ENCODE peak calls at places on chromosomes 5 and 9, in ten cellular contexts. W is CD8-positive, alpha-beta T cell; T is heart left ventricle; Y is SJSA1; E is tibial nerve; Z is K562; M is PC-9; F is fibroblast of lung; K is neural progenitor cell; O is CD8-positive, alpha-beta memory T cell. Q is an unnamed sample. For H3K4me1, the result is how much of the 10 kb centered on the place peaks cover.

GRCh38 chr5:53256746-53257145 is 147.2 kb upstream of the MOCS2 start:
- DNase-seq in O (no peak), M (no peak), T (no peak), K (no peak), E (no peak), Z (no peak), W (no peak), F (peak), Y (no peak), Q (no peak)

GRCh38 chr5:179128976-179129375 is 68.8 kb downstream of the ZNF354C start:
- DNase-seq in W (no peak), E (no peak), O (no peak), M (no peak), F (no peak), Y (no peak), Z (no peak), K (no peak), T (no peak), Q (no peak)

GRCh38 chr9:3391414-3391813 is 134.4 kb downstream of the RFX3 start:
- DNase-seq in W (no peak), F (no peak), M (no peak), E (no peak), Z (no peak), Y (no peak), K (no peak), T (no peak), O (no peak), Q (no peak)

GRCh38 chr5:175810457-175810856 is 60.9 kb upstream of the CPLX2 start:
- DNase-seq in T (no peak), Z (no peak), E (no peak), K (no peak), Y (no peak), M (no peak), O (no peak), F (no peak), W (no peak), Q (no peak)

GRCh38 chr5:59174248-59174844 is 591.5 kb downstream of the RAB3C start:
- DNase-seq in T (no peak), M (peak), W (no peak), K (peak), O (peak), F (peak), Z (no peak), Y (peak), E (no peak), Q (no peak)

GRCh38 chr9:114276908-114277821 is 45.7 kb upstream of the ORM1 start:
- DNase-seq in F (peak), E (peak), O (peak), M (peak), Y (peak), W (no peak), K (no peak), Z (no peak), T (no peak), Q (peak)

GRCh38 chr9:113516840-113517577 is 53.5 kb downstream of the RGS3 start:
- DNase-seq in O (peak), W (peak), M (no peak), Y (no peak), K (peak), F (peak), E (no peak), Z (no peak), T (no peak), Q (no peak)

GRCh38 chr9:37486616-37487544 is 1.1 kb downstream of the POLR1E start:
- DNase-seq in F (peak), O (no peak), M (no peak), Y (peak), Z (no peak), E (no peak), T (no peak), K (no peak), W (no peak), Q (peak)

GRCh38 chr9:21685502-21685901 is 116.9 kb upstream of the MTAP start:
- DNase-seq in F (peak), T (no peak), M (no peak), K (peak), W (no peak), O (no peak), Z (no peak), E (no peak), Y (no peak), Q (no peak)

GRCh38 chr5:138032028-138032571 is 779 bp downstream of the FAM13B start:
- DNase-seq in Z (no peak), E (peak), M (peak), W (no peak), K (no peak), O (peak), F (peak), T (peak), Y (no peak), Q (peak)

GRCh38 chr5:132434813-132435286 is 55.7 kb downstream of the IRF1 start:
- DNase-seq in W (no peak), M (no peak), K (no peak), O (no peak), E (no peak), F (no peak), Z (no peak), T (no peak), Y (no peak), Q (no peak)

GRCh38 chr9:132551556-132551955 is 30.9 kb upstream of the BARHL1 start:
- DNase-seq in E (no peak), W (no peak), M (no peak), K (no peak), F (no peak), Z (no peak), O (no peak), T (peak), Y (no peak), Q (no peak)

GRCh38 chr5:158054388-158055092 is 195.6 kb upstream of the CLINT1 start:
- DNase-seq in M (no peak), Z (no peak), W (no peak), E (no peak), Y (no peak), O (no peak), K (no peak), F (peak), T (no peak), Q (peak)

GRCh38 chr5:124395287-124395686 is 351.2 kb downstream of the ZNF608 start:
- DNase-seq in Y (no peak), O (no peak), T (no peak), W (no peak), M (no peak), F (peak), E (no peak), K (peak), Z (no peak), Q (no peak)

GRCh38 chr9:86585422-86586143 is 231.4 kb upstream of the TUT7 start:
- DNase-seq in O (no peak), Z (no peak), E (no peak), W (no peak), Y (peak), M (no peak), F (no peak), T (no peak), K (no peak), Q (no peak)

GRCh38 chr9:134291452-134291881 is 34.8 kb upstream of the RXRA start:
- DNase-seq in E (no peak), O (no peak), F (no peak), K (no peak), Y (no peak), M (no peak), T (peak), W (no peak), Z (no peak), Q (no peak)

GRCh38 chr5:58890265-58890664 is 307.4 kb downstream of the RAB3C start:
- DNase-seq in Y (no peak), W (no peak), O (no peak), K (no peak), M (no peak), E (no peak), F (no peak), Z (no peak), T (no peak), Q (no peak)

GRCh38 chr5:172713113-172713808 is 57.7 kb downstream of the DUSP1 start:
- DNase-seq in O (peak), M (no peak), K (peak), F (no peak), Z (peak), T (peak), W (peak), Y (peak), E (no peak), Q (peak)

GRCh38 chr5:133336121-133336968 is 276.0 kb downstream of the FSTL4 start:
- DNase-seq in M (no peak), Y (no peak), Z (no peak), E (no peak), F (no peak), K (no peak), O (no peak), T (no peak), W (no peak), Q (no peak)

GRCh38 chr5:83472508-83473343 is 1.2 kb downstream of the VCAN start:
- DNase-seq in K (peak), O (no peak), T (peak), Z (peak), W (no peak), F (peak), Y (peak), E (peak), M (no peak), Q (peak)

GRCh38 chr9:136958473-136958872 is 6.4 kb downstream of the LCN12 start:
- DNase-seq in T (no peak), E (no peak), Z (no peak), W (no peak), K (no peak), F (no peak), Y (no peak), M (no peak), O (no peak), Q (no peak)

DNA sequence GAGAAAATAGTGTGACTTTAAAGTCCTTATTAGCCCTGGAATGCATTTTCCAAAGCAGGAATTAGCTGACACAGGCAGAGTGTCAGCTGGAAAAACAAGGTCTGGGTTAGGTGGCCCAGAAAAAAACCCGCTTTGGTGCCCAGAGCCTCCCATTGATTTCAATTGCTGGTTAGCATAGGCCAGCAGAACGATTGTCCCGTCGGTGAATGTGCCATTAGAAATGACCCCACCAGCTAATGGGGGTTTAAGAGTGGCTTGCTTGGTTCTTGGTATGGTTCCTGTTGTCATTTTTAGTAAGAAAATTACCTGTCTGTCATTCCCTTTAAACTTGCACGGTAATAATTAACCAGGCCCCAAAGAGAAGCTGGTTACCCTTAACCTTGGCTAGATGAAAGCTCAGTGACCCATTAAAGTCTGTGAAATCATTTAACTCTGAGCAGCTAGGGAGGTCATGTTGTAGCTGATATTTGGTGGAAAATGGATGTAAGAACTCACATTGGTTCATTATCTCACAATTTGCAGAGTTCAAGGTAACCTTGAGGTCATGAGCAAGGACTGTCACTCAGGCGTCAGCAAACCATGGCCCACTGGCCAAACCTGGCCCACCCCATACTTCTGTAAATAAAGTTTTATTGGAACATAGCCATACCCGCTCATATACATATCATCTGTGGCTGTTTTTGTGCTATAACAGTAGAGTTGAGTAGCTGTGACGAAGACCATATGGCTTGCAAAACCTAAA is 61.8 kb upstream of the CPEB4 start:
- DNase-seq in M (no peak), E (no peak), O (no peak), W (no peak), F (no peak), T (no peak), Z (no peak), Y (no peak), K (no peak), Q (no peak)
- H3K4me1 ChIP-seq in M (half or more), E (under half), O (under half), W (under half), F (under half), T (under half), Z (under half), Y (under half), K (under half), Q (under half)

DNA sequence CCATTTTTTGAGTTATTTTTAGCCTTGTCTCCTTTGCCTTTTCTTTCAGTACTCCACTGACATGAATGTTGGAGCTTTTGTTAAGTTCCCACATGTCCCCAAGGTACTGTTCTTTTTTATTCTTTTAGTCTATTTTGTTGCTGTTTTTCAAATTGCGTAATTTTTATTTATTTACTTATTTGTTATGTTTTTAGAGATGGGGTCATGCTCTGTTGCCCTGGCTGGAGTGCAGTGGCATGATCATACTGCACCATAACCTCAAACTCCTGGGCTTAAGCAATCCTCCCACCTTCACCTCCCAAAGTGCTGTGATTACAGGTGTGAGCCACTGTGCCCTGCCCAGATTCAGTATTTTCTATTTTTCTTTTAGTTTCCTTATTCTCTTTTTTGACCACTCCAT is 5.4 kb upstream of the PCDHA1 start:
- DNase-seq in F (no peak), O (no peak), K (no peak), E (no peak), Y (no peak), Z (no peak), W (no peak), M (no peak), T (no peak), Q (no peak)
- H3K27ac ChIP-seq in F (no peak), O (no peak), K (no peak), E (no peak), Y (no peak), Z (no peak), W (no peak), M (no peak), T (no peak), Q (no peak)

GRCh38 chr9:2119490-2120046 is 104.4 kb downstream of the SMARCA2 start:
- DNase-seq in E (no peak), O (no peak), M (no peak), Z (no peak), Y (no peak), K (no peak), F (no peak), W (no peak), T (no peak), Q (no peak)
- H3K4me1 ChIP-seq in E (under half), O (under half), M (under half), Z (under half), Y (under half), K (under half), F (under half), W (under half), T (under half), Q (under half)

DNA sequence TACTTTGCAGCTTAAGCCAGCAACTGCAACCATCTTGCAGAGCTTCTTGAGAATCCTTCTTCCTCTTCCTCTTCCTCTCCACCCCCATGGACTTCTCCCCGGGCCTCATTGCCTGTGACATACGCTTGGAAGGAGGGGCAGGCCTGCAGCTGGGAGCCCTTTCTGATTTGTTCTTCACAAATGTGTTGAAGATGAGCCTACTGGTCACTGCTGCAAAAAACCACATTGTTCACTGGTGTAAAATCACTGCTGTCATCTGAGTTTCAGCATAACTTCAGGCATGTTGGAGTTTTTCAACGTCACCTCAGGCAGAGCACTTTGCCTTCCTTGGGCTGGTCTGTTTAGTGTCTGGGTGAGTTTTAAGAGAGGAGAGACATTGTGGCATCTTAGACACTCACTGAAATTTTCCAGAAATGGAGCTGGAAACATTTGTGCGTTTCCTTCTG is 7.9 kb downstream of the TJP2 start:
- DNase-seq in M (no peak), F (no peak), W (no peak), O (no peak), Y (no peak), T (no peak), K (no peak), E (no peak), Z (no peak), Q (no peak)
- H3K27ac ChIP-seq in M (peak), F (peak), W (no peak), O (no peak), Y (no peak), T (no peak), K (no peak), E (no peak), Z (no peak), Q (peak)

DNA sequence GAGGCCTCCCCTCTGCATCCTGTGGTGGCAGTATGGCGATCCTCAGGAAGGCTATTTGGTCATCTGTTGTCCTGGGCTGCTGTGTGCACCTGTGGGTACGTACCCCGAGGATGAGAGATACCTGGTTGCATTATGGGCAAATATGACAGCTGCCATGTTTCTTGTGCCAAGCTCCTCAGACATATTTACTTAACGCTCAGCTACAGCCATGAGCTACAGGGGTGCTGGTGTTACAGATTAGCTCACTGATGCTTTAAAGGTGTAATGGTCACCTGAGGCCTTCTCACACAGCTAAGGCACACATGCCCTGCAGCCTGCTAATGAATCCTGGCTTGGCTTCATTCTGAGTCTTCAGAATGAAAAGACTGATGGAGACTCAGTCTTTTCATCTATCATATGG is 12.0 kb downstream of the NDST1 start:
- DNase-seq in Y (no peak), O (no peak), T (peak), W (no peak), E (no peak), M (no peak), K (no peak), F (no peak), Z (no peak), Q (no peak)
- H3K4me1 ChIP-seq in Y (half or more), O (under half), T (half or more), W (under half), E (half or more), M (under half), K (under half), F (under half), Z (half or more), Q (under half)

GRCh38 chr5:39986614-39987013 is 561.8 kb upstream of the DAB2 start:
- DNase-seq in M (no peak), T (no peak), Y (no peak), E (no peak), K (no peak), F (no peak), Z (no peak), W (no peak), O (no peak), Q (no peak)
- H3K27ac ChIP-seq in M (no peak), T (no peak), Y (no peak), E (no peak), K (no peak), F (no peak), Z (no peak), W (no peak), O (no peak), Q (no peak)

DNA sequence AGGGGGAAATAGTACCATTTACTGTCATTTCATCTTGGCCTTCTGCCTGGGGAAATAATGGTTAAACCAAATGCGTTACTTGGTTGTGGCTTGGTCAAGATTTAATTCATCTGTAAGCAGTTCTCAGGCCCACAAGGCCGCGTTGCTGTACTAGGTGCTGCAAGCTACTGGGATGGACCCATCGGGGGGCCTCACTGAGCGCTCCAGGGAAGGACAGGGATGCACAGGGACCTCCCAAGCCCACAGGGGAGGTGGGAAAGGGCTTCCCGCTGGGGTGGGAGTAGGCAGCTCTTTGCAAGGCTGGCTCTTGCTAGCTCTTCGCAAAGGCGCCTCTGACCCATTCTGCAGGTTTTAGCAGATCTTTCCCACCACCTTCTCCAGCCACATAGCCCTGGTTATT is 8.0 kb downstream of the GFPT2 start:
- DNase-seq in M (no peak), F (no peak), T (no peak), K (no peak), O (no peak), W (no peak), Y (no peak), Z (no peak), E (no peak), Q (no peak)
- H3K4me1 ChIP-seq in M (under half), F (under half), T (under half), K (under half), O (under half), W (under half), Y (under half), Z (under half), E (under half), Q (under half)

GRCh38 chr5:177519463-177520235 is 2.9 kb upstream of the DDX41 start:
- DNase-seq in O (no peak), F (no peak), K (no peak), M (no peak), W (no peak), E (no peak), Y (no peak), Z (no peak), T (no peak), Q (no peak)

GRCh38 chr5:177513500-177513899 is 3.3 kb downstream of the DDX41 start:
- DNase-seq in Y (no peak), T (no peak), K (no peak), W (no peak), O (no peak), Z (no peak), E (no peak), M (no peak), F (no peak), Q (no peak)

GRCh38 chr5:177514541-177514940 is 2.2 kb downstream of the DDX41 start:
- DNase-seq in K (no peak), T (no peak), Z (no peak), M (no peak), W (no peak), Y (no peak), E (no peak), O (no peak), F (no peak), Q (no peak)

GRCh38 chr5:177515580-177515979 is 1.2 kb downstream of the DDX41 start:
- DNase-seq in F (no peak), O (no peak), Z (no peak), M (no peak), W (no peak), K (no peak), Y (no peak), E (no peak), T (no peak), Q (no peak)

GRCh38 chr5:177516601-177517568 is at the start of gene DDX41:
- DNase-seq in O (peak), E (peak), W (peak), T (peak), M (peak), F (peak), K (peak), Y (peak), Z (peak), Q (peak)
- H3K27ac ChIP-seq in O (peak), E (peak), W (peak), T (peak), M (peak), F (peak), K (peak), Y (peak), Z (peak), Q (peak)